ENCODE peak calls at places on chromosomes 13 and 19, in ten cellular contexts. D, M, U, K, T, X, H, Q, P and S are unnamed samples.

GRCh38 chr13:99265162-99265822 is 7.1 kb upstream of the GPR18 start:
- DNase-seq in M (no peak), P (no peak), Q (no peak), D (no peak), T (no peak), U (no peak), H (no peak), K (no peak), X (no peak), S (no peak)

GRCh38 chr13:27359203-27359821 is 65.1 kb upstream of the GTF3A start:
- DNase-seq in D (no peak), P (peak), M (peak), U (no peak), K (peak), X (peak), T (peak), Q (peak), H (peak), S (peak)

GRCh38 chr19:3970808-3971598 is at the start of gene DAPK3:
- DNase-seq in U (peak), M (peak), K (peak), T (peak), X (peak), P (peak), Q (peak), H (peak), D (peak), S (peak)

GRCh38 chr19:18428173-18428836 is 9.1 kb downstream of the SSBP4 start:
- DNase-seq in M (no peak), U (no peak), H (no peak), K (no peak), D (no peak), T (no peak), X (no peak), P (no peak), Q (no peak), S (no peak)

GRCh38 chr13:109101550-109102144 is 472.2 kb downstream of the MYO16 start:
- DNase-seq in P (no peak), K (no peak), T (no peak), X (no peak), M (no peak), D (no peak), Q (no peak), H (no peak), U (no peak), S (no peak)

GRCh38 chr19:46225558-46226004 is 4.0 kb upstream of the IGFL1 start:
- DNase-seq in M (peak), Q (no peak), D (no peak), P (peak), X (no peak), K (no peak), T (no peak), H (no peak), U (no peak), S (no peak)

GRCh38 chr13:24671367-24672117 is 8.7 kb upstream of the ATP12A start:
- DNase-seq in T (peak), D (peak), U (no peak), H (peak), Q (peak), K (peak), P (peak), M (peak), X (peak), S (no peak)

GRCh38 chr13:90365130-90365529 is 982.4 kb upstream of the MIR17HG start:
- DNase-seq in Q (no peak), H (no peak), X (no peak), K (no peak), P (no peak), M (no peak), T (no peak), D (no peak), U (no peak), S (no peak)

GRCh38 chr13:30016398-30016797 is 166.0 kb upstream of the UBL3 start:
- DNase-seq in T (no peak), Q (no peak), D (no peak), K (no peak), P (no peak), U (no peak), X (no peak), M (no peak), H (no peak), S (no peak)

GRCh38 chr13:38309397-38309796 is 40.3 kb upstream of the UFM1 start:
- DNase-seq in X (no peak), M (no peak), T (no peak), K (no peak), D (no peak), U (no peak), H (no peak), Q (no peak), P (no peak), S (no peak)

GRCh38 chr13:97004886-97005285 is 10.6 kb upstream of the OXGR1 start:
- DNase-seq in M (no peak), K (no peak), P (no peak), U (no peak), Q (no peak), T (no peak), D (no peak), X (no peak), H (no peak), S (no peak)

GRCh38 chr19:29685326-29685725 is 20.1 kb downstream of the PLEKHF1 start:
- DNase-seq in D (no peak), T (no peak), H (no peak), P (no peak), Q (no peak), M (no peak), X (no peak), K (no peak), U (no peak), S (no peak)

GRCh38 chr13:67662997-67663396 is 432.9 kb upstream of the PCDH9 start:
- DNase-seq in D (no peak), P (no peak), H (no peak), M (no peak), U (no peak), T (no peak), Q (no peak), X (no peak), K (no peak), S (no peak)

GRCh38 chr13:85508683-85509329 is 290.4 kb downstream of the SLITRK6 start:
- DNase-seq in P (peak), D (no peak), M (no peak), K (no peak), U (no peak), H (no peak), Q (no peak), X (no peak), T (no peak), S (no peak)

GRCh38 chr19:17680235-17680722 is 7.9 kb downstream of the UNC13A start:
- DNase-seq in Q (no peak), H (peak), X (peak), M (peak), P (peak), T (no peak), D (peak), K (peak), U (no peak), S (peak)

GRCh38 chr19:27796540-27796939 is 1416.4 kb downstream of the UQCRFS1 start:
- DNase-seq in U (no peak), M (no peak), Q (no peak), X (no peak), K (no peak), D (no peak), P (no peak), T (no peak), H (no peak), S (no peak)

GRCh38 chr19:55406869-55407624 is 541 bp downstream of the UBE2S start:
- DNase-seq in H (peak), P (peak), M (peak), U (no peak), K (peak), Q (no peak), T (no peak), X (no peak), D (no peak), S (peak)

GRCh38 chr13:40402931-40403412 is 263.5 kb downstream of the FOXO1 start:
- DNase-seq in X (no peak), M (peak), K (no peak), H (peak), D (peak), P (peak), T (no peak), U (no peak), Q (no peak), S (no peak)

GRCh38 chr13:111323950-111324651 is 3.7 kb downstream of the TEX29 start:
- DNase-seq in U (no peak), K (no peak), H (no peak), Q (no peak), P (peak), M (no peak), D (no peak), X (no peak), T (no peak), S (peak)

GRCh38 chr19:32101206-32101605 is 244.2 kb upstream of the ZNF507 start:
- DNase-seq in P (no peak), M (no peak), U (no peak), K (no peak), D (no peak), Q (no peak), T (no peak), H (no peak), X (no peak), S (no peak)

GRCh38 chr13:78137404-78138142 is 218.9 kb upstream of the EDNRB start:
- DNase-seq in P (peak), H (peak), X (peak), M (peak), U (peak), Q (no peak), D (no peak), K (no peak), T (peak), S (no peak)

GRCh38 chr19:17078920-17079709 is 3.5 kb downstream of the MYO9B start:
- DNase-seq in X (no peak), Q (no peak), T (no peak), K (peak), P (no peak), M (no peak), H (no peak), D (no peak), U (no peak), S (no peak)

GRCh38 chr13:112643759-112644459 is 45.9 kb upstream of the ATP11A start:
- DNase-seq in M (no peak), X (no peak), P (no peak), T (no peak), H (peak), K (peak), U (no peak), D (no peak), Q (no peak), S (peak)

GRCh38 chr13:73070451-73070850 is 11.6 kb downstream of the KLF5 start:
- DNase-seq in P (peak), K (no peak), D (no peak), U (no peak), T (no peak), H (no peak), M (no peak), X (no peak), Q (no peak), S (no peak)

GRCh38 chr13:93244141-93244917 is 17.7 kb downstream of the GPC6 start:
- DNase-seq in Q (no peak), U (no peak), X (no peak), D (no peak), M (peak), P (peak), K (no peak), H (no peak), T (no peak), S (no peak)

GRCh38 chr19:55089279-55089944 is 13.7 kb downstream of the EPS8L1 start:
- DNase-seq in Q (no peak), K (no peak), P (no peak), U (no peak), X (no peak), M (no peak), H (no peak), D (no peak), T (no peak), S (no peak)

GRCh38 chr19:51114087-51114714 is 6.0 kb upstream of the CTU1 start:
- DNase-seq in U (no peak), T (no peak), Q (no peak), D (no peak), M (no peak), P (no peak), H (no peak), K (no peak), X (no peak), S (no peak)

GRCh38 chr13:23455401-23456185 is 22.1 kb upstream of the SACS start:
- DNase-seq in K (no peak), X (no peak), D (no peak), P (no peak), U (no peak), M (no peak), H (no peak), Q (no peak), T (no peak), S (no peak)

GRCh38 chr19:18523841-18524240 is 2.0 kb upstream of the ELL start:
- DNase-seq in U (no peak), D (no peak), P (peak), H (no peak), K (no peak), X (no peak), M (no peak), T (no peak), Q (no peak), S (no peak)

GRCh38 chr19:2329162-2329505 is 650 bp downstream of the SPPL2B start:
- DNase-seq in P (no peak), H (no peak), K (no peak), T (no peak), X (no peak), D (no peak), U (no peak), M (no peak), Q (no peak), S (no peak)

GRCh38 chr19:34366670-34367423 is 1.9 kb downstream of the GPI start:
- DNase-seq in T (peak), X (no peak), H (no peak), D (no peak), U (no peak), M (peak), Q (no peak), P (no peak), K (no peak), S (no peak)

GRCh38 chr19:10852098-10852800 is 4.0 kb downstream of the C19orf38 start:
- DNase-seq in D (peak), X (no peak), P (peak), K (no peak), M (peak), H (no peak), U (no peak), T (peak), Q (no peak), S (no peak)

GRCh38 chr13:32036131-32036695 is 4.6 kb downstream of the FRY start:
- DNase-seq in P (no peak), X (no peak), K (peak), Q (no peak), M (no peak), T (no peak), D (no peak), U (no peak), H (no peak), S (no peak)

GRCh38 chr13:23378009-23378632 is 55.4 kb downstream of the SACS start:
- DNase-seq in H (no peak), U (no peak), M (peak), P (no peak), Q (no peak), K (no peak), D (peak), X (no peak), T (peak), S (no peak)

GRCh38 chr13:60312851-60313505 is 84.0 kb upstream of the TDRD3 start:
- DNase-seq in M (no peak), T (no peak), Q (no peak), H (no peak), P (no peak), U (no peak), D (no peak), X (no peak), K (no peak), S (no peak)

GRCh38 chr13:99542788-99543406 is 41.6 kb downstream of the TM9SF2 start:
- DNase-seq in D (no peak), U (no peak), T (no peak), H (no peak), M (no peak), P (no peak), K (no peak), X (no peak), Q (no peak), S (no peak)